ENCODE peak calls at places on chromosomes 1 and 21, in five cellular contexts. G is BE2C, O is GM23248, F is tibial artery, D is spleen. X is an unnamed sample.

GRCh38 chr1:197911857-197912696 is 5.1 kb upstream of the LHX9 start:
- DNase-seq in G (no peak), O (no peak), F (no peak), D (no peak), X (no peak)

GRCh38 chr1:201551877-201552731 is 13.2 kb downstream of the NAV1 start:
- DNase-seq in G (no peak), O (peak; percentile 94), F (no peak), D (no peak), X (no peak)

GRCh38 chr1:12621346-12622320 is 3.6 kb upstream of the DHRS3 start:
- DNase-seq in G (no peak), O (no peak), F (peak; percentile 86), D (peak; percentile 65), X (no peak)

GRCh38 chr1:228177183-228177475 is 11.5 kb downstream of the IBA57 start:
- DNase-seq in G (no peak), O (no peak), F (peak; percentile 49), D (no peak), X (no peak)

GRCh38 chr1:39238476-39238875 is 34.0 kb downstream of the MACF1 start:
- DNase-seq in G (no peak), O (peak; percentile 89), F (no peak), D (no peak), X (no peak)

GRCh38 chr1:231420959-231421615 is 1.0 kb downstream of the EGLN1 start:
- DNase-seq in G (peak; percentile 55), O (peak; percentile 63), F (peak; percentile 73), D (peak; percentile 91), X (peak; percentile 34)

GRCh38 chr1:172041689-172042088 is 200.4 kb downstream of the DNM3 start:
- DNase-seq in G (no peak), O (peak; percentile 40), F (no peak), D (no peak), X (no peak)

GRCh38 chr1:10899490-10900264 is 103.2 kb upstream of the CASZ1 start:
- DNase-seq in G (no peak), O (no peak), F (no peak), D (peak; percentile 36), X (no peak)

GRCh38 chr1:181763736-181764135 is 280.4 kb downstream of the CACNA1E start:
- DNase-seq in G (no peak), O (no peak), F (no peak), D (no peak), X (no peak)

GRCh38 chr1:110213143-110213540 is 3.0 kb downstream of the KCNC4 start:
- DNase-seq in G (no peak), O (no peak), F (no peak), D (no peak), X (no peak)

GRCh38 chr1:219099307-219099706 is 74.4 kb upstream of the LYPLAL1 start:
- DNase-seq in G (no peak), O (no peak), F (no peak), D (no peak), X (no peak)
- H3K4me3 ChIP-seq in G (no peak overlapping the region), O (no peak overlapping the region), F (no peak overlapping the region), D (no peak overlapping the region), X (no peak overlapping the region)

DNA sequence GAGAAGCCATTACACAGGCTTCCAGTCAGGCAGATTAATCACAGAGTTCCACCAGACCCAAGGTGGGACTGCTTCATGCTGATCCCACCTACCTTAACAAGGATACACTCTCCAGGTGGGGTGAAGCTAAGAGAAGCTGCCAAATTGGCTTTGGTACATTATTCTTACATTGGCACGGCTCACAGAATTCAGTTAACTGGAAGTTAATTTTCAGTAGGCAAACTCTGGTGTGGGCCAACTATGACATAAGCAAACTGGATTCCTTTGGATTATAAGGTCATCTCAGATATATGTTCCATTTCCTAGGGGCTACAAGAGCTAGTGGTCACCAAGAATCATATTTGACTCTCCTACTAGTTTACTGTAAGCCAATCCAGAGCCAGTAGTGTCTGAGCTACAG is 448.8 kb upstream of the BEND5 start:
- DNase-seq in G (no peak), O (no peak), F (no peak), D (no peak), X (no peak)
- H3K9me3 ChIP-seq in G (no peaks in the 10 kb centered on the region), O (no peaks in the 10 kb centered on the region), F (no peaks in the 10 kb centered on the region), D (no peaks in the 10 kb centered on the region), X (no peaks in the 10 kb centered on the region)

GRCh38 chr21:43025636-43026180 is 49.9 kb downstream of the CBS start:
- DNase-seq in G (no peak), O (peak; percentile 56), F (no peak), D (peak; percentile 24), X (no peak)
- H3K36me3 ChIP-seq in G (peaks cover 47% of the 10 kb centered on the region), O (peaks cover 19% of the 10 kb centered on the region), F (peaks cover 90% of the 10 kb centered on the region), D (peaks cover 72% of the 10 kb centered on the region), X (peaks cover 48% of the 10 kb centered on the region)

DNA sequence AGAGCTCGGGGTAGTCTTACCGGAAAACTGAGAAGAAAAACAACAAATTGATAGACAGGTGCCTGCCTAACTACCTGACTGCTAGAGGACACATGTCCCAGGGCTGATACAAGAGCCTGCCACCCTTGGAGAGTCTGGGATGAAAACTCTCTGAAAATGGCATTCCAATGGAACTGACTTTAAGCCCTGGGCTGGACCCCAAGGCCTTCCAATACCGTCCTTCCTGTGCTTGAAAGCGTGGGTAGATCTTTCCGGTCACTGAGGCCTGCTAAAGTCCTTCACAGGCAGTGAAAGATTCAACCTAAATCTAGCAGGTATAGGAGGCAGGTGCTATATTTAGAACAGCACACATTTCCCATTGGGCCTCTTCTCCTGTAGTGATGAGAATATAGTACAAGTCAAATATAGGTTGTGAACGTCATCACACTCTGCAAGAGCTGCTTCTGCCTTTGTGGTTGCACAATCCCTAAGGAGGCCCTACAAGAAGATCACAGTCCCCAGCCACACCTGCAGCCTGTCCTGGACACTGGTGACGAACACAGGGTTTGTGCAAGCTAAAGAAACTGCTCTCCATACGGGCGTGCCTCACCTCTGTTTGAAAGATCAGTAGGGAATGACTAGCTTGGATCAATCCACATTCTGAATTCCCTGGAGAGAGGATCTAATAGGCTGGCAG is 836 bp upstream of the CHML start:
- DNase-seq in G (no peak), O (no peak), F (no peak), D (peak; percentile 75), X (no peak)
- H3K4me3 ChIP-seq in G (no peak overlapping the region), O (peak overlapping the region; percentile 84), F (peak overlapping the region; percentile 90), D (peak overlapping the region; percentile 67), X (no peak overlapping the region)

DNA sequence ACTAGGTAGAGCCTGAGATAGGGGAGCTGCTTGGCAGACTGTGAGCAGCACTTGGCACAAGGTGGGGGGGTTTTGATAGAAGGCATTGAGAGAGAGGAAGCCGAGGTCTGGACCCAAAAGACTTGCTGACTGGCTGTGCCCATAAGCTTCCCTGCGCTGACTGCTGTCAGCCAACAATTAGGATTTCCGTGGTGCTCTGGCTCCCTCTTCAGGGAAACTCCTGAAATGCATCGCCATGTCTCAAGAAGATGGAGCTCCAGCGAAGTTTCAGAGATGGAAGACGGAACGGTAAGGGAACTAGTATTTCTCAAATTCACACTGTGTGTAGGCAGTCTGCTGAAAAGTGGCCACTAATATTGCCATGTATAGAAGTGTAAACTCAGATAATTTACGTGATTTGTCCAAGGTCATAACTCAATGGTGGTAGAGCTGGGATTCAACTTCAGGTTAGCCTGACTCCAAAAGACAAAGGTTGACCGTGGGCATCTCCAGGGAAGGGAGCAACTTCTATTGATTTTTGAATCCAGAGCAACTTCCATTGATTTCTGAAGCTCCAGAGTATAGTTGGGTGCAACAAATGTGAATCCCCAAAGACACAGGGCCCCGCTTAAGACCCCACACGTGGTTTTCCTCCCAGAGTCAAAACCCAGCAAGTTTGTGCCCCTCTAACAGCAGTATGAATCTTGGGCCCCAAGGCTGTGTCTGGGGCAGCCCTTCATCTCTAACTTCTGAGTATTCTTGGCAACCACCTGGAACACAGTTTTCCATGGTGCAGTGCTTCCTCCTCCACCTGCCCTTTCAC is 44.5 kb upstream of the CRNN start:
- DNase-seq in G (peak; percentile 70), O (peak; percentile 85), F (peak; percentile 85), D (peak; percentile 83), X (peak; percentile 76)
- H3K9me3 ChIP-seq in G (no peaks in the 10 kb centered on the region), O (no peaks in the 10 kb centered on the region), F (no peaks in the 10 kb centered on the region), D (no peaks in the 10 kb centered on the region), X (no peaks in the 10 kb centered on the region)

GRCh38 chr1:236896716-236897115 is 101.6 kb downstream of the MTR start:
- DNase-seq in G (no peak), O (no peak), F (no peak), D (no peak), X (no peak)
- H3K36me3 ChIP-seq in G (peaks cover 50% of the 10 kb centered on the region), O (peaks cover 24% of the 10 kb centered on the region), F (peaks cover 100% of the 10 kb centered on the region), D (peaks cover 76% of the 10 kb centered on the region), X (peaks cover 23% of the 10 kb centered on the region)

DNA sequence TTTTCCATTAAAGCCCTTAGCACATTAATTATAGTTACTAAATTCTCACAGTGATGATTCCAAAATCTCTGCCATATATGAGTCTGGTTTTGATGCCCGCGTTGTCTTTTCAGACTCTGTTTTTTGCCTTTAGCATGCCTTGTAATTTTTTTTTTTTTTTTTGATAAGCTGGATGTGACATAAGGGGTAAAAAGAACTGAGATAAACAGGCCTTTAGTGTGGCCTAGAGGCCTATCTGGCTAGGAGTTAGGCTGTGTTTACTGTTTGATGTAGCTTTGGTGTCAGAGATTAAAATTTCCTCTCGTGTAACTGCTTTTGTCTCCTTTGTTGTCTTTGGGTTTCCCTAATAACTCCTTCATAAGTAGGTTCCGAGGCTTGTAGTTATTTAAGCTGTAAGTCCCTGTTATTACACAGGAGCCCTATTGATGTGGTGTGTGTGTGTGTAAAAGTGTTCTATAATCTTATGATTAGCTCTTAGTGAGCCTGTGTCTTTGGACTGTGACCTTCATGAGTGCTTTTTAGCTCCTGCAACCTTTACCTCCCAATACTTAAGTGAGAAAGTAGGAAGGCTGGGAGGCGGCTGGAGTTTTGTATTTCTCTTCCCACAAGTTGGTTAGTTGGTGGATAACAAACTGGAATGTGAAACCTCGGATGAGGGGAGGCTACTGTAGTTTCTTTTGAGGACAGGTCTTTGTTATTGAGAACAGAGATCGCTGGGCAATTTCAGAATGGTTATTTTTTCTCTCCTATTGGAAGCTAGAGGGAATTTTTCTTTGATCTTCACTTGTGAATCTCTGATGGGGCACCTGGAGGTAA is 19.3 kb downstream of the HS2ST1 start:
- DNase-seq in G (no peak), O (no peak), F (no peak), D (no peak), X (no peak)
- H3K4me3 ChIP-seq in G (no peak overlapping the region), O (no peak overlapping the region), F (no peak overlapping the region), D (no peak overlapping the region), X (no peak overlapping the region)

X was measured in lung.